ENCODE peak calls at places on chromosomes 11 and 22, in eight cellular contexts. One of them, this sample, is unnamed.

GRCh38 chr11:112881461-112881860 is 79.8 kb upstream of the NCAM1 start:
- DNase-seq in fibroblast of lung: peak; percentile 18
- DNase-seq in endothelial cell of umbilical vein: no peak
- DNase-seq in endodermal cell: peak; percentile 95
- DNase-seq in CD8-positive, alpha-beta memory T cell: no peak
- DNase-seq in colonic mucosa: peak; percentile 49
- DNase-seq in astrocyte: peak; percentile 67
- DNase-seq in GM23338: peak; percentile 88
- DNase-seq in this sample: peak; percentile 61

GRCh38 chr11:86702387-86702983 is 30.1 kb upstream of the ME3 start:
- DNase-seq in fibroblast of lung: no peak
- DNase-seq in endothelial cell of umbilical vein: no peak
- DNase-seq in endodermal cell: no peak
- DNase-seq in CD8-positive, alpha-beta memory T cell: no peak
- DNase-seq in colonic mucosa: no peak
- DNase-seq in astrocyte: no peak
- DNase-seq in GM23338: peak; percentile 11
- DNase-seq in this sample: no peak

GRCh38 chr11:113562981-113563461 is 87.8 kb upstream of the DRD2 start:
- DNase-seq in fibroblast of lung: no peak
- DNase-seq in endothelial cell of umbilical vein: no peak
- DNase-seq in endodermal cell: peak; percentile 36
- DNase-seq in CD8-positive, alpha-beta memory T cell: no peak
- DNase-seq in colonic mucosa: no peak
- DNase-seq in astrocyte: no peak
- DNase-seq in GM23338: peak; percentile 28
- DNase-seq in this sample: no peak

GRCh38 chr11:69464621-69464960 is 16.9 kb upstream of the LINC01488 start:
- DNase-seq in fibroblast of lung: no peak
- DNase-seq in endothelial cell of umbilical vein: no peak
- DNase-seq in endodermal cell: no peak
- DNase-seq in CD8-positive, alpha-beta memory T cell: no peak
- DNase-seq in colonic mucosa: peak; percentile 69
- DNase-seq in astrocyte: no peak
- DNase-seq in GM23338: no peak
- DNase-seq in this sample: no peak

GRCh38 chr22:20552450-20552894 is 45.1 kb downstream of the MED15 start:
- DNase-seq in fibroblast of lung: peak; percentile 57
- DNase-seq in endothelial cell of umbilical vein: peak; percentile 47
- DNase-seq in endodermal cell: no peak
- DNase-seq in CD8-positive, alpha-beta memory T cell: no peak
- DNase-seq in colonic mucosa: peak; percentile 49
- DNase-seq in astrocyte: no peak
- DNase-seq in GM23338: no peak
- DNase-seq in this sample: peak; percentile 86

GRCh38 chr11:126790550-126790981 is 210.0 kb downstream of the KIRREL3 start:
- DNase-seq in fibroblast of lung: peak; percentile 44
- DNase-seq in endothelial cell of umbilical vein: peak; percentile 55
- DNase-seq in endodermal cell: peak; percentile 79
- DNase-seq in CD8-positive, alpha-beta memory T cell: no peak
- DNase-seq in colonic mucosa: no peak
- DNase-seq in astrocyte: peak; percentile 98
- DNase-seq in GM23338: peak; percentile 38
- DNase-seq in this sample: no peak

GRCh38 chr11:95364324-95365295 is 133.6 kb upstream of the SESN3 start:
- DNase-seq in fibroblast of lung: peak; percentile 50
- DNase-seq in endothelial cell of umbilical vein: no peak
- DNase-seq in endodermal cell: no peak
- DNase-seq in CD8-positive, alpha-beta memory T cell: no peak
- DNase-seq in colonic mucosa: no peak
- DNase-seq in astrocyte: peak; percentile 54
- DNase-seq in GM23338: no peak
- DNase-seq in this sample: no peak

GRCh38 chr11:64015510-64015909 is 20.2 kb upstream of the FLRT1 start:
- DNase-seq in fibroblast of lung: no peak
- DNase-seq in endothelial cell of umbilical vein: no peak
- DNase-seq in endodermal cell: no peak
- DNase-seq in CD8-positive, alpha-beta memory T cell: no peak
- DNase-seq in colonic mucosa: no peak
- DNase-seq in astrocyte: no peak
- DNase-seq in GM23338: no peak
- DNase-seq in this sample: no peak

GRCh38 chr11:6721343-6721742 is 38.2 kb upstream of the MRPL17 start:
- DNase-seq in fibroblast of lung: no peak
- DNase-seq in endothelial cell of umbilical vein: no peak
- DNase-seq in endodermal cell: no peak
- DNase-seq in CD8-positive, alpha-beta memory T cell: no peak
- DNase-seq in colonic mucosa: no peak
- DNase-seq in astrocyte: no peak
- DNase-seq in GM23338: no peak
- DNase-seq in this sample: no peak

GRCh38 chr11:6926208-6927029 is at the start of gene ZNF215:
- DNase-seq in fibroblast of lung: peak; percentile 73
- DNase-seq in endothelial cell of umbilical vein: peak; percentile 74
- DNase-seq in endodermal cell: peak; percentile 97
- DNase-seq in CD8-positive, alpha-beta memory T cell: no peak
- DNase-seq in colonic mucosa: peak; percentile 91
- DNase-seq in astrocyte: peak; percentile 82
- DNase-seq in GM23338: peak; percentile 96
- DNase-seq in this sample: peak; percentile 84

GRCh38 chr11:113256431-113257227 is 57.8 kb upstream of the TTC12 start:
- DNase-seq in fibroblast of lung: no peak
- DNase-seq in endothelial cell of umbilical vein: no peak
- DNase-seq in endodermal cell: no peak
- DNase-seq in CD8-positive, alpha-beta memory T cell: no peak
- DNase-seq in colonic mucosa: no peak
- DNase-seq in astrocyte: no peak
- DNase-seq in GM23338: no peak
- DNase-seq in this sample: no peak

GRCh38 chr11:117828641-117829368 is 4.3 kb upstream of the FXYD2 start:
- DNase-seq in fibroblast of lung: peak; percentile 88
- DNase-seq in endothelial cell of umbilical vein: peak; percentile 54
- DNase-seq in endodermal cell: peak; percentile 65
- DNase-seq in CD8-positive, alpha-beta memory T cell: peak; percentile 51
- DNase-seq in colonic mucosa: peak; percentile 35
- DNase-seq in astrocyte: peak; percentile 80
- DNase-seq in GM23338: no peak
- DNase-seq in this sample: peak; percentile 78

GRCh38 chr11:27466363-27466762 is 6.2 kb downstream of the LGR4 start:
- DNase-seq in fibroblast of lung: no peak
- DNase-seq in endothelial cell of umbilical vein: no peak
- DNase-seq in endodermal cell: no peak
- DNase-seq in CD8-positive, alpha-beta memory T cell: no peak
- DNase-seq in colonic mucosa: no peak
- DNase-seq in astrocyte: no peak
- DNase-seq in GM23338: no peak
- DNase-seq in this sample: no peak

GRCh38 chr11:96238563-96239166 is 104.3 kb downstream of the MAML2 start:
- DNase-seq in fibroblast of lung: peak; percentile 67
- DNase-seq in endothelial cell of umbilical vein: no peak
- DNase-seq in endodermal cell: no peak
- DNase-seq in CD8-positive, alpha-beta memory T cell: no peak
- DNase-seq in colonic mucosa: no peak
- DNase-seq in astrocyte: peak; percentile 63
- DNase-seq in GM23338: no peak
- DNase-seq in this sample: no peak

DNA sequence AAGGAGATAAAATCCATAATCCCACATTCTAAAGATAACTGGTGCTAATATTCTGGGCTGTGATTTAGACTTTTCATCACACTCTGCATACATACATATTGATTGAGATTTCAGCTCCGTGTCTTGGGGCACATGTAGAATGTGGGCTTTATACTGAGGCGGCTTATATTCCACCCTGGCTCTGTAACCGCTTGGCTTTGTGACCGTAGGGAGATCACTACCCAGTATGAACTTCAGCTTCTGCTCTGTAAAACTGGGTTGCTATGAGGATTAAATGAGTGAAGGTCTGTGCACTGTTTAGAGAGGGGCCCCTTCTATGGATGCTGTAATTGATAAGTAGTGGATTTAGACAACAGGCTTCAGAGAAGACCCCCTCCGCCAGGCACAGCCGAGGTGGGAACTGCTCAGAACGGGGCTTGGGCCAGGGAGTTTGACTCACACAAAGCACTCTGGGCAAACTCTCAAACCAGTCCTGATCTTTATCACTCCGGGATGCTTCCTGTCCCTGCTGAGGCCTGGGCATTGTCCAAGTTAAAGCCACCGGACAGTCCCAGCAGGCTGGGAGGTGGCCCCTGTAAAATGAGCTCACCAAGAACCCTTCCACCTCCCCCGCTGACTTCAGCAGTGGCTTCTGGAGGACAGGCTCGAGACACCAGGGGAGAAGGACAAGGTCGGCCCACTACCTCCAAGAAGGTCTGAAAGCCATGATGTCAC is 17.2 kb downstream of the KIAA1671 start:
- DNase-seq in fibroblast of lung: no peak
- DNase-seq in endothelial cell of umbilical vein: peak; percentile 86
- DNase-seq in endodermal cell: peak; percentile 70
- DNase-seq in CD8-positive, alpha-beta memory T cell: no peak
- DNase-seq in colonic mucosa: peak; percentile 41
- DNase-seq in astrocyte: peak; percentile 64
- DNase-seq in GM23338: no peak
- DNase-seq in this sample: no peak
- H3K4me1 ChIP-seq in fibroblast of lung: no peaks in the 10 kb centered on the region
- H3K4me1 ChIP-seq in endothelial cell of umbilical vein: peaks cover 34% of the 10 kb centered on the region
- H3K4me1 ChIP-seq in endodermal cell: peaks cover 5% of the 10 kb centered on the region
- H3K4me1 ChIP-seq in CD8-positive, alpha-beta memory T cell: no peaks in the 10 kb centered on the region
- H3K4me1 ChIP-seq in colonic mucosa: no peaks in the 10 kb centered on the region
- H3K4me1 ChIP-seq in astrocyte: peaks cover 10% of the 10 kb centered on the region
- H3K4me1 ChIP-seq in GM23338: peaks cover 26% of the 10 kb centered on the region
- H3K4me1 ChIP-seq in this sample: peaks cover 59% of the 10 kb centered on the region

DNA sequence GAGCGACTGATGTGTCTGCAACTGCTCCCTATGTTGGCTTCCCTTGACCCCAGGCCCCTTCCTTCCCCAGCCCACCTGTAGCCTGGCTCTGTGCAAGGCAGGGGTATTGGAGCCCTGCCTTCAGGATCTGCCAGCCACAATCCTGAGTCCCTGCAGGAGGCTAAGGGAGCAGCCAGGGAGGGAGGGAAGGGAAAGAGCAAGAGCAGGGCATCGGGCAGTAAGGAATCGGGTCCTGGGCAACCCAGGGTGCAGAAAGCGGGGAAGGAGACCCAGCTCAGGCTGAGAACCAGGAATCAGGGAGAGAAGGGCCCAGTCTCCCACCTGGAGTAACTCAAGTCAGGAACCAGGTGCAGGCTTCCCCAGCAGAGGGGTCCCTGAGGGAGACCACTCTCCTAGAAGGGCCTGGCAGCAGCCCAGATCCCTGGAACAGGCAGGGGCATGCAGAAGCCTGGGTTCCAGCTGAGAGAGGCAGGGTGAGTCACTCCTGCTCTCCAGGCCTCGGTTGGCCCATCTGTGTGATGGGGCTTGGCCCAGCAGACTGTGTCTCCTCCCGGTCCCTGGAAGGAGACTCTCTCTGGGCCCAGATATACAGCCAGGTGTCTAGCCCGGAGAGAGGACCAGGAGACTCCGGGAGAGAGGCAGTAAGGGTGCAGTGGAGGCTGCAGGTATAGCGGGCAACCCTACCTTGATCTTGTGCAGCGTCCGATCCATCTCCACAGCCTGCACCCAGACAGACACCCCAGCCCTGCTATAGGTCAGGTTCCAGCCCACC is 13.4 kb downstream of the STARD10 start:
- DNase-seq in fibroblast of lung: no peak
- DNase-seq in endothelial cell of umbilical vein: no peak
- DNase-seq in endodermal cell: peak; percentile 51
- DNase-seq in CD8-positive, alpha-beta memory T cell: no peak
- DNase-seq in colonic mucosa: no peak
- DNase-seq in astrocyte: no peak
- DNase-seq in GM23338: no peak
- DNase-seq in this sample: no peak
- H3K4me1 ChIP-seq in fibroblast of lung: no peaks in the 10 kb centered on the region
- H3K4me1 ChIP-seq in endothelial cell of umbilical vein: peaks cover 3% of the 10 kb centered on the region
- H3K4me1 ChIP-seq in endodermal cell: peaks cover 4% of the 10 kb centered on the region
- H3K4me1 ChIP-seq in CD8-positive, alpha-beta memory T cell: peaks cover 21% of the 10 kb centered on the region
- H3K4me1 ChIP-seq in colonic mucosa: peaks cover 36% of the 10 kb centered on the region
- H3K4me1 ChIP-seq in astrocyte: no peaks in the 10 kb centered on the region
- H3K4me1 ChIP-seq in GM23338: peaks cover 10% of the 10 kb centered on the region
- H3K4me1 ChIP-seq in this sample: peaks cover 50% of the 10 kb centered on the region

DNA sequence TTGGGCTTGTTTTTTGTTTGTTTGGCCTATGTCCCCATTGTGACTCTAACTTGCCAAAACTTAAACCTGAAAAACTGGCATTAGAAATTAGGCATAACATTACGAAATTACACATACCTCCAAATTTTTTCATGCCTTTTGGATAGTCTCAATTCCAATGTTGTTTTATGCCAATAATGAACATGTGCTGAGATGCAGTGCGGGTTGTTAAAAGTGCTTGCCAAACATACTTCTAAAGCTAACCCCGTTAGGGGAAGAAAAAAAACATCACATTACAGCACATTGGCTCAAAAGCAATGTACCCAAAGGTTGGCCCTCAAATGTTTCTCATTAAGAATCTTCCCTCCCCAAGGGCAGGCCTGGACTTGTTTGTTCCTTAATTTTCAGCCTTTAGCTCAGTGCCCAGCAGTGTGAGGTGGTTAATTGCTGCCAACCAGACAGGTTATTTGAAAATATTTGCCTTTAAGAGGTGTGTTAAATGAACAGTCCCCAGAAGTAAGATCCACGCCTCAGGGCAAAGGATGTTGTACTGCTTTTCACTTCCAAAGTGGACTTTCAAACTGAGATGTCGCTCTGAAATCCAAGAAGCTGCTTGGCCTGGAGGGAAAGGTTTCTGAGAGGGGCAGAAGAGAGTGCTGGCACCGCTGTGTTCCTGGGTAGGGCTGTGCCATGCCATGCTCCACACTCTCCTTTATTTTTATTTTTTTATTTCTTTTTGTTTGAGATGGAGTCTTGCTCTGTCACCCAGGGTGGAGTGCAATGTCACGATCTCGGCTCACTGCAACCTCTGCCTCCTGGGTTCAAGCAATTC is 32.9 kb upstream of the FBLN1 start:
- DNase-seq in fibroblast of lung: peak; percentile 72
- DNase-seq in endothelial cell of umbilical vein: no peak
- DNase-seq in endodermal cell: no peak
- DNase-seq in CD8-positive, alpha-beta memory T cell: no peak
- DNase-seq in colonic mucosa: no peak
- DNase-seq in astrocyte: no peak
- DNase-seq in GM23338: no peak
- DNase-seq in this sample: no peak
- H3K4me1 ChIP-seq in fibroblast of lung: peaks cover 4% of the 10 kb centered on the region
- H3K4me1 ChIP-seq in endothelial cell of umbilical vein: no peaks in the 10 kb centered on the region
- H3K4me1 ChIP-seq in endodermal cell: no peaks in the 10 kb centered on the region
- H3K4me1 ChIP-seq in CD8-positive, alpha-beta memory T cell: no peaks in the 10 kb centered on the region
- H3K4me1 ChIP-seq in colonic mucosa: no peaks in the 10 kb centered on the region
- H3K4me1 ChIP-seq in astrocyte: peaks cover 12% of the 10 kb centered on the region
- H3K4me1 ChIP-seq in GM23338: peaks cover 24% of the 10 kb centered on the region
- H3K4me1 ChIP-seq in this sample: peaks cover 46% of the 10 kb centered on the region

DNA sequence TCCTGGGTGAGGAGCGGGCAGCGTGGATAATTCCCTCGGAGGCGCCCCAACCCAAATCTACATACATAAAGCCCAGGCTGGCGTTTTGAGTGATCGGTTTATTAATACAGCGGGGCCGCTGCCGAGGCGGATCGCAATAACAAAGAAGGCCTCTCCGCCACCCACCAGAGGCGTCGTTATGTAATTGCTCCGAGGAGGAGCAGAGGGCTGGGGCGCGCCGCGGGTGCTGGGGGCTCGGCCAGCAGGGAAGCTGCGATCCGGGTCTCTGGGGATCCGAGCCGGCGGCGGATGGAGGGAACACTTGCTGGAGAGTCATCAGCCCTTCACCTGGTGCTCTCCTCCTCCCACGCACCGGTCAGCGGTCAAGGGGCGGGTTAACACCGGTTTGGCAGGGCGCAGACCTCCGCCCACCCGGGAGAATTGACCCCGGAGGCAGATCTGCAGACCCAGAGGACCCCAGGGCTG is 6.4 kb upstream of the TP53I11 start:
- DNase-seq in fibroblast of lung: no peak
- DNase-seq in endothelial cell of umbilical vein: no peak
- DNase-seq in endodermal cell: peak; percentile 82
- DNase-seq in CD8-positive, alpha-beta memory T cell: no peak
- DNase-seq in colonic mucosa: no peak
- DNase-seq in astrocyte: no peak
- DNase-seq in GM23338: peak; percentile 70
- DNase-seq in this sample: no peak
- H3K4me1 ChIP-seq in fibroblast of lung: peaks cover 17% of the 10 kb centered on the region
- H3K4me1 ChIP-seq in endothelial cell of umbilical vein: peaks cover 16% of the 10 kb centered on the region
- H3K4me1 ChIP-seq in endodermal cell: peaks cover 32% of the 10 kb centered on the region
- H3K4me1 ChIP-seq in CD8-positive, alpha-beta memory T cell: no peaks in the 10 kb centered on the region
- H3K4me1 ChIP-seq in colonic mucosa: peaks cover 18% of the 10 kb centered on the region
- H3K4me1 ChIP-seq in astrocyte: peaks cover 18% of the 10 kb centered on the region
- H3K4me1 ChIP-seq in GM23338: peaks cover 73% of the 10 kb centered on the region
- H3K4me1 ChIP-seq in this sample: peaks cover 14% of the 10 kb centered on the region